ENCODE peak calls at places on chromosomes 16 and 17, in five cellular contexts. N, B, F, A and E are unnamed samples.

GRCh38 chr16:85172465-85173071 is 60.3 kb upstream of the CIBAR2 start:
- DNase-seq in F (no peak), B (peak), N (no peak), A (peak), E (peak)

GRCh38 chr17:1193300-1193699 is 13.5 kb upstream of the ABR start:
- DNase-seq in A (no peak), F (no peak), B (no peak), N (no peak), E (no peak)

GRCh38 chr17:76528528-76529223 is 8.8 kb downstream of the CYGB start:
- DNase-seq in F (no peak), N (no peak), B (no peak), A (peak), E (no peak)

GRCh38 chr16:74901606-74902005 is 83.3 kb downstream of the WDR59 start:
- DNase-seq in B (no peak), N (no peak), A (no peak), F (no peak), E (no peak)

GRCh38 chr16:12972246-12972645 is 70.8 kb downstream of the SHISA9 start:
- DNase-seq in F (no peak), A (no peak), B (no peak), N (no peak), E (no peak)

GRCh38 chr17:44308320-44308818 is at the start of gene RUNDC3A:
- DNase-seq in A (peak), B (peak), F (peak), N (peak), E (peak)

GRCh38 chr17:43573579-43574321 is 27.6 kb upstream of the ETV4 start:
- DNase-seq in B (no peak), A (no peak), F (no peak), N (no peak), E (no peak)

GRCh38 chr16:30867747-30868146 is 26.1 kb downstream of the BCL7C start:
- DNase-seq in F (no peak), N (no peak), B (no peak), A (no peak), E (no peak)

GRCh38 chr17:83149761-83150251 is 70.4 kb downstream of the METRNL start:
- DNase-seq in A (no peak), N (no peak), F (no peak), B (no peak), E (no peak)

GRCh38 chr17:29063992-29064391 is 21.1 kb downstream of the PIPOX start:
- DNase-seq in A (no peak), N (no peak), F (no peak), B (no peak), E (no peak)

GRCh38 chr16:56225013-56225742 is 33.9 kb downstream of the GNAO1 start:
- DNase-seq in A (no peak), F (no peak), N (no peak), B (no peak), E (no peak)

GRCh38 chr16:10405386-10405939 is 19.6 kb downstream of the ATF7IP2 start:
- DNase-seq in B (no peak), N (no peak), F (no peak), A (no peak), E (no peak)

GRCh38 chr16:86517652-86518258 is 7.4 kb downstream of the FOXF1 start:
- DNase-seq in B (peak), A (peak), N (no peak), F (peak), E (peak)

GRCh38 chr16:73339821-73340220 is 291.9 kb upstream of the ZFHX3 start:
- DNase-seq in N (no peak), F (peak), B (no peak), A (no peak), E (no peak)

GRCh38 chr17:58341861-58342475 is 10.0 kb downstream of the SUPT4H1 start:
- DNase-seq in N (no peak), A (no peak), B (no peak), F (no peak), E (no peak)

GRCh38 chr17:43570518-43570928 is 24.4 kb upstream of the ETV4 start:
- DNase-seq in N (no peak), F (peak), B (no peak), A (no peak), E (peak)

GRCh38 chr17:64326420-64327054 is 63.5 kb upstream of the TEX2 start:
- DNase-seq in F (peak), B (peak), A (peak), N (peak), E (peak)

GRCh38 chr17:56184650-56185049 is 31.4 kb downstream of the ANKFN1 start:
- DNase-seq in N (no peak), F (no peak), A (no peak), B (no peak), E (no peak)

GRCh38 chr17:66021757-66022156 is 170.2 kb downstream of the CEP112 start:
- DNase-seq in N (no peak), B (no peak), F (no peak), A (no peak), E (no peak)

GRCh38 chr16:19607610-19608280 is 52.2 kb downstream of the VPS35L start:
- DNase-seq in B (no peak), F (no peak), N (no peak), A (no peak), E (no peak)

GRCh38 chr17:35074711-35075707 is 11.5 kb upstream of the RFFL start:
- DNase-seq in B (no peak), N (no peak), F (no peak), A (no peak), E (no peak)